ENCODE peak calls at places on chromosomes 11 and 22, in four cellular contexts. B is T1000, P is A172, A is heart right ventricle. E is an unnamed sample.
A peak's percentile ranks its signal among the peaks of the same experiment; 100 is the strongest.

GRCh38 chr11:122082203-122082602 is 33.8 kb downstream of the BLID start:
- DNase-seq in P (no peak), B (no peak), A (no peak), E (no peak)

GRCh38 chr11:128260398-128260797 is 327.0 kb downstream of the ETS1 start:
- DNase-seq in A (no peak), P (no peak), B (no peak), E (no peak)

GRCh38 chr11:9103542-9104276 is 12.3 kb upstream of the SCUBE2 start:
- DNase-seq in A (no peak), B (no peak), P (no peak), E (no peak)

GRCh38 chr11:1771700-1772099 is 8.0 kb upstream of the CTSD start:
- DNase-seq in A (no peak), B (no peak), P (no peak), E (no peak)

GRCh38 chr22:47158457-47158856 is 396.0 kb downstream of the TBC1D22A start:
- DNase-seq in P (no peak), A (peak; percentile 10), B (no peak), E (no peak)

GRCh38 chr11:44817207-44817944 is 90.6 kb downstream of the TSPAN18 start:
- DNase-seq in P (peak; percentile 80), A (no peak), B (no peak), E (no peak)

GRCh38 chr11:69880803-69881445 is 61.7 kb upstream of the FGF3 start:
- DNase-seq in B (no peak), P (no peak), A (no peak), E (no peak)

GRCh38 chr22:33573479-33573878 is 346.8 kb downstream of the LARGE1 start:
- DNase-seq in B (no peak), P (no peak), A (no peak), E (no peak)

GRCh38 chr11:17643506-17644405 is 75.6 kb upstream of the MYOD1 start:
- DNase-seq in P (no peak), A (no peak), B (no peak), E (no peak)

GRCh38 chr11:44832452-44832851 is 105.7 kb downstream of the TSPAN18 start:
- DNase-seq in A (no peak), B (no peak), P (no peak), E (no peak)

GRCh38 chr11:44899959-44900358 is 50.7 kb downstream of the TP53I11 start:
- DNase-seq in A (no peak), P (peak; percentile 52), B (no peak), E (no peak)

GRCh38 chr11:48019230-48019584 is 38.8 kb downstream of the PTPRJ start:
- DNase-seq in B (no peak), A (no peak), P (no peak), E (no peak)

GRCh38 chr22:39520054-39520873 is at the start of gene ATF4:
- DNase-seq in P (peak; percentile 93), A (peak; percentile 95), B (peak; percentile 94), E (peak; percentile 99)

GRCh38 chr11:99773646-99774045 is 752.9 kb downstream of the CNTN5 start:
- DNase-seq in P (no peak), A (no peak), B (peak; percentile 12), E (no peak)

GRCh38 chr11:17894929-17895658 is 117.8 kb downstream of the SERGEF start:
- DNase-seq in A (no peak), B (no peak), P (no peak), E (no peak)

GRCh38 chr22:36088292-36088691 is 59.7 kb upstream of the RBFOX2 start:
- DNase-seq in P (no peak), B (no peak), A (no peak), E (no peak)

GRCh38 chr22:42116848-42117424 is 13.7 kb downstream of the CYP2D6 start:
- DNase-seq in B (no peak), A (no peak), P (no peak), E (no peak)

GRCh38 chr11:117930208-117930570 is 987 bp upstream of the TMPRSS13 start:
- DNase-seq in P (no peak), B (no peak), A (no peak), E (no peak)

GRCh38 chr11:60899021-60899936 is 7.1 kb downstream of the PRPF19 start:
- DNase-seq in P (peak; percentile 66), B (peak; percentile 45), A (no peak), E (no peak)

GRCh38 chr11:111941963-111942362 is 4.8 kb downstream of the DIXDC1 start:
- DNase-seq in P (peak; percentile 39), B (no peak), A (no peak), E (peak; percentile 57)

GRCh38 chr11:742156-742546 is 5.1 kb upstream of the TALDO1 start:
- DNase-seq in A (no peak), B (no peak), P (no peak), E (no peak)

GRCh38 chr22:24138649-24139420 is 42.5 kb upstream of the SUSD2 start:
- DNase-seq in P (no peak), A (no peak), B (no peak), E (no peak)

GRCh38 chr11:60718524-60719316 is 5.8 kb upstream of the MS4A18 start:
- DNase-seq in A (no peak), P (no peak), B (no peak), E (no peak)

GRCh38 chr11:111938687-111939160 is 1.6 kb downstream of the DIXDC1 start:
- DNase-seq in A (no peak), B (no peak), P (peak; percentile 29), E (peak; percentile 64)

E was measured in right atrium auricular region.